ENCODE peak calls at places on chromosomes 1 and 21, in six cellular contexts. One of them, this sample, is unnamed.

GRCh38 chr1:81801834-81802531 is 1.2 kb downstream of the ADGRL2 start:
- DNase-seq in colonic mucosa: peak; percentile 34
- DNase-seq in fibroblast of lung: peak; percentile 60
- DNase-seq in suprapubic skin: no peak
- DNase-seq in left ventricle myocardium inferior: peak; percentile 29
- DNase-seq in effector memory CD4-positive, alpha-beta T cell: no peak
- DNase-seq in this sample: no peak

GRCh38 chr1:6258675-6259074 is 2.2 kb downstream of the GPR153 start:
- DNase-seq in colonic mucosa: peak; percentile 68
- DNase-seq in fibroblast of lung: no peak
- DNase-seq in suprapubic skin: no peak
- DNase-seq in left ventricle myocardium inferior: no peak
- DNase-seq in effector memory CD4-positive, alpha-beta T cell: no peak
- DNase-seq in this sample: no peak

GRCh38 chr1:30953685-30954084 is 45.1 kb upstream of the SDC3 start:
- DNase-seq in colonic mucosa: no peak
- DNase-seq in fibroblast of lung: no peak
- DNase-seq in suprapubic skin: no peak
- DNase-seq in left ventricle myocardium inferior: no peak
- DNase-seq in effector memory CD4-positive, alpha-beta T cell: no peak
- DNase-seq in this sample: no peak

GRCh38 chr1:241630476-241630875 is 9.7 kb downstream of the CHML start:
- DNase-seq in colonic mucosa: no peak
- DNase-seq in fibroblast of lung: no peak
- DNase-seq in suprapubic skin: no peak
- DNase-seq in left ventricle myocardium inferior: no peak
- DNase-seq in effector memory CD4-positive, alpha-beta T cell: no peak
- DNase-seq in this sample: no peak

GRCh38 chr1:81712425-81712824 is 88.3 kb upstream of the ADGRL2 start:
- DNase-seq in colonic mucosa: no peak
- DNase-seq in fibroblast of lung: no peak
- DNase-seq in suprapubic skin: no peak
- DNase-seq in left ventricle myocardium inferior: no peak
- DNase-seq in effector memory CD4-positive, alpha-beta T cell: no peak
- DNase-seq in this sample: no peak

GRCh38 chr1:66262233-66262632 is 271.7 kb upstream of the SGIP1 start:
- DNase-seq in colonic mucosa: no peak
- DNase-seq in fibroblast of lung: no peak
- DNase-seq in suprapubic skin: no peak
- DNase-seq in left ventricle myocardium inferior: no peak
- DNase-seq in effector memory CD4-positive, alpha-beta T cell: no peak
- DNase-seq in this sample: no peak

GRCh38 chr21:34653522-34653921 is 15.3 kb upstream of the CLIC6 start:
- DNase-seq in colonic mucosa: no peak
- DNase-seq in fibroblast of lung: no peak
- DNase-seq in suprapubic skin: no peak
- DNase-seq in left ventricle myocardium inferior: no peak
- DNase-seq in effector memory CD4-positive, alpha-beta T cell: no peak
- DNase-seq in this sample: no peak

GRCh38 chr1:220917535-220918209 is 38.4 kb downstream of the HLX start:
- DNase-seq in colonic mucosa: no peak
- DNase-seq in fibroblast of lung: no peak
- DNase-seq in suprapubic skin: no peak
- DNase-seq in left ventricle myocardium inferior: no peak
- DNase-seq in effector memory CD4-positive, alpha-beta T cell: no peak
- DNase-seq in this sample: no peak

GRCh38 chr1:201826830-201827229 is 2.1 kb upstream of the IPO9 start:
- DNase-seq in colonic mucosa: no peak
- DNase-seq in fibroblast of lung: peak; percentile 25
- DNase-seq in suprapubic skin: no peak
- DNase-seq in left ventricle myocardium inferior: no peak
- DNase-seq in effector memory CD4-positive, alpha-beta T cell: no peak
- DNase-seq in this sample: no peak

GRCh38 chr1:88800382-88801051 is 90.8 kb downstream of the GTF2B start:
- DNase-seq in colonic mucosa: peak; percentile 28
- DNase-seq in fibroblast of lung: peak; percentile 30
- DNase-seq in suprapubic skin: no peak
- DNase-seq in left ventricle myocardium inferior: no peak
- DNase-seq in effector memory CD4-positive, alpha-beta T cell: peak; percentile 8
- DNase-seq in this sample: peak; percentile 17

GRCh38 chr1:2956571-2956970 is 64.7 kb upstream of the ACTRT2 start:
- DNase-seq in colonic mucosa: no peak
- DNase-seq in fibroblast of lung: no peak
- DNase-seq in suprapubic skin: no peak
- DNase-seq in left ventricle myocardium inferior: no peak
- DNase-seq in effector memory CD4-positive, alpha-beta T cell: no peak
- DNase-seq in this sample: no peak
- H3K9me3 ChIP-seq in colonic mucosa: no peaks in the 10 kb centered on the region
- H3K9me3 ChIP-seq in fibroblast of lung: no peaks in the 10 kb centered on the region
- H3K9me3 ChIP-seq in suprapubic skin: peaks cover 8% of the 10 kb centered on the region
- H3K9me3 ChIP-seq in left ventricle myocardium inferior: peaks cover 60% of the 10 kb centered on the region
- H3K9me3 ChIP-seq in effector memory CD4-positive, alpha-beta T cell: peaks cover 3% of the 10 kb centered on the region
- H3K9me3 ChIP-seq in this sample: no peaks in the 10 kb centered on the region

GRCh38 chr1:211127166-211127565 is 6.8 kb downstream of the KCNH1 start:
- DNase-seq in colonic mucosa: no peak
- DNase-seq in fibroblast of lung: no peak
- DNase-seq in suprapubic skin: no peak
- DNase-seq in left ventricle myocardium inferior: no peak
- DNase-seq in effector memory CD4-positive, alpha-beta T cell: no peak
- DNase-seq in this sample: no peak

GRCh38 chr1:211129790-211130189 is 4.2 kb downstream of the KCNH1 start:
- DNase-seq in colonic mucosa: no peak
- DNase-seq in fibroblast of lung: no peak
- DNase-seq in suprapubic skin: no peak
- DNase-seq in left ventricle myocardium inferior: no peak
- DNase-seq in effector memory CD4-positive, alpha-beta T cell: no peak
- DNase-seq in this sample: no peak

DNA sequence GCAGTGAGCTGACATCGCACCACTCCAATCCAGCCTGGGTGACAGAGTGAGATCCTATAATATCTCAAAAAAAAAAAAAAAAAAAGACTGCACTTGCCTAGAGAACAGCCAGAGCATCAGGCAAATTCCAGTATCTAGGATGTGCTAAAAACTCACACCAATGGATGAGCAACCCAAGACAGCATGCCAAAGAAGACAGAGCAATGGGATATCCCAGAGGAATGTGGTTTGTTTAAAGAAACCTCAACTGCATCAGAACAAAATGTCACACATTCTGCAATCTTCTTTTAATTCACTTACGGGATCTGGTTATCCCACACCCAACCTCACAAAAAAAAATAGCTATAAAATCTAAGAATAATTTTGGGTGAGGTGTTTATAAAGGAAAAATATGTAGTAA is 7.3 kb downstream of the KCNH1 start:
- DNase-seq in colonic mucosa: no peak
- DNase-seq in fibroblast of lung: no peak
- DNase-seq in suprapubic skin: no peak
- DNase-seq in left ventricle myocardium inferior: no peak
- DNase-seq in effector memory CD4-positive, alpha-beta T cell: no peak
- DNase-seq in this sample: no peak
- H3K27me3 ChIP-seq in colonic mucosa: no peaks in the 10 kb centered on the region
- H3K27me3 ChIP-seq in fibroblast of lung: no peaks in the 10 kb centered on the region
- H3K27me3 ChIP-seq in suprapubic skin: peaks cover 15% of the 10 kb centered on the region
- H3K27me3 ChIP-seq in left ventricle myocardium inferior: peaks cover 83% of the 10 kb centered on the region
- H3K27me3 ChIP-seq in effector memory CD4-positive, alpha-beta T cell: no peaks in the 10 kb centered on the region
- H3K27me3 ChIP-seq in this sample: peaks cover 4% of the 10 kb centered on the region

GRCh38 chr1:150574260-150575071 is 4.9 kb downstream of the MCL1 start:
- DNase-seq in colonic mucosa: no peak
- DNase-seq in fibroblast of lung: no peak
- DNase-seq in suprapubic skin: no peak
- DNase-seq in left ventricle myocardium inferior: no peak
- DNase-seq in effector memory CD4-positive, alpha-beta T cell: no peak
- DNase-seq in this sample: no peak
- H3K4me1 ChIP-seq in colonic mucosa: peaks cover 18% of the 10 kb centered on the region
- H3K4me1 ChIP-seq in fibroblast of lung: peaks cover 15% of the 10 kb centered on the region
- H3K4me1 ChIP-seq in suprapubic skin: peaks cover 67% of the 10 kb centered on the region
- H3K4me1 ChIP-seq in left ventricle myocardium inferior: peaks cover 95% of the 10 kb centered on the region
- H3K4me1 ChIP-seq in effector memory CD4-positive, alpha-beta T cell: peaks cover 47% of the 10 kb centered on the region
- H3K4me1 ChIP-seq in this sample: peaks cover 49% of the 10 kb centered on the region

GRCh38 chr21:45938453-45938755 is 43.2 kb upstream of the COL6A1 start:
- DNase-seq in colonic mucosa: no peak
- DNase-seq in fibroblast of lung: no peak
- DNase-seq in suprapubic skin: no peak
- DNase-seq in left ventricle myocardium inferior: no peak
- DNase-seq in effector memory CD4-positive, alpha-beta T cell: no peak
- DNase-seq in this sample: no peak
- H3K9me3 ChIP-seq in colonic mucosa: no peaks in the 10 kb centered on the region
- H3K9me3 ChIP-seq in fibroblast of lung: no peaks in the 10 kb centered on the region
- H3K9me3 ChIP-seq in suprapubic skin: no peaks in the 10 kb centered on the region
- H3K9me3 ChIP-seq in left ventricle myocardium inferior: peaks cover 30% of the 10 kb centered on the region
- H3K9me3 ChIP-seq in effector memory CD4-positive, alpha-beta T cell: no peaks in the 10 kb centered on the region
- H3K9me3 ChIP-seq in this sample: no peaks in the 10 kb centered on the region

GRCh38 chr21:45040114-45040715 is 34.2 kb upstream of the ADARB1 start:
- DNase-seq in colonic mucosa: no peak
- DNase-seq in fibroblast of lung: no peak
- DNase-seq in suprapubic skin: no peak
- DNase-seq in left ventricle myocardium inferior: no peak
- DNase-seq in effector memory CD4-positive, alpha-beta T cell: no peak
- DNase-seq in this sample: no peak
- H3K27me3 ChIP-seq in colonic mucosa: no peaks in the 10 kb centered on the region
- H3K27me3 ChIP-seq in fibroblast of lung: peaks cover 3% of the 10 kb centered on the region
- H3K27me3 ChIP-seq in suprapubic skin: no peaks in the 10 kb centered on the region
- H3K27me3 ChIP-seq in left ventricle myocardium inferior: no peaks in the 10 kb centered on the region
- H3K27me3 ChIP-seq in effector memory CD4-positive, alpha-beta T cell: no peaks in the 10 kb centered on the region
- H3K27me3 ChIP-seq in this sample: peaks cover 5% of the 10 kb centered on the region

GRCh38 chr1:162904579-162904978 is 43.6 kb upstream of the CCDC190 start:
- DNase-seq in colonic mucosa: no peak
- DNase-seq in fibroblast of lung: no peak
- DNase-seq in suprapubic skin: no peak
- DNase-seq in left ventricle myocardium inferior: no peak
- DNase-seq in effector memory CD4-positive, alpha-beta T cell: no peak
- DNase-seq in this sample: no peak
- H3K4me1 ChIP-seq in colonic mucosa: no peaks in the 10 kb centered on the region
- H3K4me1 ChIP-seq in fibroblast of lung: peaks cover 27% of the 10 kb centered on the region
- H3K4me1 ChIP-seq in suprapubic skin: peaks cover 4% of the 10 kb centered on the region
- H3K4me1 ChIP-seq in left ventricle myocardium inferior: peaks cover 21% of the 10 kb centered on the region
- H3K4me1 ChIP-seq in effector memory CD4-positive, alpha-beta T cell: no peaks in the 10 kb centered on the region
- H3K4me1 ChIP-seq in this sample: no peaks in the 10 kb centered on the region

GRCh38 chr21:38229260-38229877 is 27.4 kb upstream of the KCNJ15 start:
- DNase-seq in colonic mucosa: peak; percentile 16
- DNase-seq in fibroblast of lung: peak; percentile 22
- DNase-seq in suprapubic skin: no peak
- DNase-seq in left ventricle myocardium inferior: no peak
- DNase-seq in effector memory CD4-positive, alpha-beta T cell: no peak
- DNase-seq in this sample: no peak
- H3K9me3 ChIP-seq in colonic mucosa: no peaks in the 10 kb centered on the region
- H3K9me3 ChIP-seq in fibroblast of lung: no peaks in the 10 kb centered on the region
- H3K9me3 ChIP-seq in suprapubic skin: peaks cover 13% of the 10 kb centered on the region
- H3K9me3 ChIP-seq in left ventricle myocardium inferior: peaks cover 84% of the 10 kb centered on the region
- H3K9me3 ChIP-seq in effector memory CD4-positive, alpha-beta T cell: peaks cover 25% of the 10 kb centered on the region
- H3K9me3 ChIP-seq in this sample: peaks cover 18% of the 10 kb centered on the region

GRCh38 chr1:204377800-204378608 is 18.3 kb upstream of the PLEKHA6 start:
- DNase-seq in colonic mucosa: peak; percentile 83
- DNase-seq in fibroblast of lung: no peak
- DNase-seq in suprapubic skin: no peak
- DNase-seq in left ventricle myocardium inferior: peak; percentile 19
- DNase-seq in effector memory CD4-positive, alpha-beta T cell: peak; percentile 13
- DNase-seq in this sample: peak; percentile 59
- H3K27me3 ChIP-seq in colonic mucosa: no peaks in the 10 kb centered on the region
- H3K27me3 ChIP-seq in fibroblast of lung: peaks cover 60% of the 10 kb centered on the region
- H3K27me3 ChIP-seq in suprapubic skin: peaks cover 21% of the 10 kb centered on the region
- H3K27me3 ChIP-seq in left ventricle myocardium inferior: peaks cover 65% of the 10 kb centered on the region
- H3K27me3 ChIP-seq in effector memory CD4-positive, alpha-beta T cell: peaks cover 16% of the 10 kb centered on the region
- H3K27me3 ChIP-seq in this sample: no peaks in the 10 kb centered on the region

DNA sequence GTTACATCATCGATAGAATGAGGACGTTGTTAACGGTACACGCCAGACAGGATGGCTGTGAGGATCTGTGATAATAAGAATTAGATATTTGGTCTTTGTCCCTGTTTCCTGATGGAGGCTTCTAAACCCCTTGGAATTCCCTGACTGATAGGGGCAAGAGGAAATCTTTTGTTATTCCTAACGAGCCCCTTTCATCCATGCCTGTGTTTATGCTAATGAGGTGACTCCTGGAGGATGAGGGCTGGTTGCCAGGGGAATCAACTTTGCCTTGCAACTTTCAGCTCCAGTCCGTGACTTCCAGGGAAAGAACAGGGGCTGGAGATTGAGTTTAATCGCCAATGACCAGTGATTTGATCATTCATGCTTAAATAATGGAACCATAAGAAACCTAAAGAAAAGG is 39.3 kb upstream of the NLRP3 start:
- DNase-seq in colonic mucosa: no peak
- DNase-seq in fibroblast of lung: no peak
- DNase-seq in suprapubic skin: no peak
- DNase-seq in left ventricle myocardium inferior: no peak
- DNase-seq in effector memory CD4-positive, alpha-beta T cell: no peak
- DNase-seq in this sample: no peak
- H3K4me1 ChIP-seq in colonic mucosa: no peaks in the 10 kb centered on the region
- H3K4me1 ChIP-seq in fibroblast of lung: no peaks in the 10 kb centered on the region
- H3K4me1 ChIP-seq in suprapubic skin: peaks cover 11% of the 10 kb centered on the region
- H3K4me1 ChIP-seq in left ventricle myocardium inferior: peaks cover 9% of the 10 kb centered on the region
- H3K4me1 ChIP-seq in effector memory CD4-positive, alpha-beta T cell: peaks cover 5% of the 10 kb centered on the region
- H3K4me1 ChIP-seq in this sample: no peaks in the 10 kb centered on the region

DNA sequence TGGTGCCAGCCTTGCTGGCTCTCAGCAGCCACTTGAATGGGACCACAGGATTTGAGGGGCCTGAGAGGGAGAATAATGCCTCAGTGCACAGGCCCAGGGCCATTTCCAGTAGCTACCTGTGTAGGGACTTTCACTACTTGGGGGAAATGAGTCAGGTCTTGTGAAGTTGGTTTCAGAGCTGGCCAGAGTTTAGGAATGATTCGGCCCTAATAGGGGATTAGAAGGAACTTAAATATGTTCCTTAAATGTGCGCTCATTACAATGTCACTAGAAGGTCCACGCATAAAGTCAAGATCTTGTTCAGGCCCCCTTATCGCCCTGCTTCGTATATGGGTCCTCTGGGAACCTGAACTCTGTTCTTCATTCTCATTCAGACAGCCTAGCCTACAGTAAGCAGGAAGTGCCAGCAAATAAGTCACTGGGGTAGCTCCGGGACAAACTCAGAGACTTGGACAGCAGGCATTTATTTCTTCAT is 5.6 kb upstream of the AKR1A1 start:
- DNase-seq in colonic mucosa: no peak
- DNase-seq in fibroblast of lung: no peak
- DNase-seq in suprapubic skin: no peak
- DNase-seq in left ventricle myocardium inferior: no peak
- DNase-seq in effector memory CD4-positive, alpha-beta T cell: no peak
- DNase-seq in this sample: no peak
- H3K9me3 ChIP-seq in colonic mucosa: no peaks in the 10 kb centered on the region
- H3K9me3 ChIP-seq in fibroblast of lung: no peaks in the 10 kb centered on the region
- H3K9me3 ChIP-seq in suprapubic skin: no peaks in the 10 kb centered on the region
- H3K9me3 ChIP-seq in left ventricle myocardium inferior: no peaks in the 10 kb centered on the region
- H3K9me3 ChIP-seq in effector memory CD4-positive, alpha-beta T cell: no peaks in the 10 kb centered on the region
- H3K9me3 ChIP-seq in this sample: no peaks in the 10 kb centered on the region